ENCODE peak calls at places on chromosomes 3 and 15, in ten cellular contexts. V is GM13977, Q is B cell, E is nephron progenitor cell, G is neural crest cell, M is breast epithelium, I is endothelial cell of umbilical vein, K is pancreas, F is GM10248, P is foreskin fibroblast. N is an unnamed sample.

GRCh38 chr3:82145742-82146141 is 384.3 kb upstream of the GBE1 start:
- DNase-seq in V (no peak), Q (no peak), E (no peak), G (no peak), M (no peak), I (no peak), K (no peak), F (no peak), P (no peak), N (no peak)

GRCh38 chr3:49930922-49931321 is 1.3 kb upstream of the MON1A start:
- DNase-seq in V (no peak), Q (no peak), E (peak), G (no peak), M (no peak), I (no peak), K (no peak), F (no peak), P (peak), N (no peak)

GRCh38 chr3:168865022-168865551 is 769.4 kb upstream of the GOLIM4 start:
- DNase-seq in V (peak), Q (peak), E (peak), G (peak), M (no peak), I (peak), K (no peak), F (peak), P (peak), N (no peak)

GRCh38 chr15:65639509-65639908 is 17.8 kb downstream of the SLC24A1 start:
- DNase-seq in V (no peak), Q (no peak), E (no peak), G (no peak), M (no peak), I (no peak), K (no peak), F (no peak), P (no peak), N (no peak)

GRCh38 chr3:69999191-70000027 is at the start of gene SAMMSON:
- DNase-seq in V (no peak), Q (no peak), E (no peak), G (no peak), M (peak), I (no peak), K (no peak), F (no peak), P (peak), N (no peak)

GRCh38 chr3:189049458-189050231 is 122.1 kb upstream of the TPRG1 start:
- DNase-seq in V (no peak), Q (no peak), E (no peak), G (no peak), M (no peak), I (no peak), K (no peak), F (no peak), P (no peak), N (no peak)

GRCh38 chr3:5739949-5740348 is 552.4 kb downstream of the EDEM1 start:
- DNase-seq in V (no peak), Q (no peak), E (no peak), G (no peak), M (no peak), I (no peak), K (no peak), F (no peak), P (no peak), N (no peak)

GRCh38 chr15:51024735-51025453 is 69.8 kb downstream of the TNFAIP8L3 start:
- DNase-seq in V (no peak), Q (no peak), E (no peak), G (no peak), M (no peak), I (no peak), K (no peak), F (no peak), P (peak), N (no peak)

GRCh38 chr3:141083226-141083625 is 32.1 kb downstream of the SPSB4 start:
- DNase-seq in V (no peak), Q (no peak), E (no peak), G (no peak), M (no peak), I (no peak), K (peak), F (no peak), P (no peak), N (no peak)

GRCh38 chr15:65246026-65246714 is 34.9 kb upstream of the CILP start:
- DNase-seq in V (no peak), Q (no peak), E (no peak), G (no peak), M (no peak), I (no peak), K (no peak), F (no peak), P (no peak), N (no peak)

GRCh38 chr15:68278345-68279217 is 1.0 kb downstream of the FEM1B start:
- DNase-seq in V (no peak), Q (peak), E (no peak), G (peak), M (peak), I (peak), K (no peak), F (no peak), P (peak), N (no peak)

GRCh38 chr3:183317886-183318845 is 65.1 kb downstream of the B3GNT5 start:
- DNase-seq in V (no peak), Q (no peak), E (no peak), G (no peak), M (no peak), I (no peak), K (no peak), F (no peak), P (peak), N (no peak)

GRCh38 chr3:567488-568173 is 371.1 kb downstream of the CHL1 start:
- DNase-seq in V (no peak), Q (no peak), E (no peak), G (no peak), M (no peak), I (no peak), K (no peak), F (no peak), P (no peak), N (no peak)
- TF ChIP-seq CTCF in V (no peak), Q (no peak), E (no peak), G (no peak), M (no peak), I (no peak), K (no peak), F (no peak), P (no peak), N (no peak)

DNA sequence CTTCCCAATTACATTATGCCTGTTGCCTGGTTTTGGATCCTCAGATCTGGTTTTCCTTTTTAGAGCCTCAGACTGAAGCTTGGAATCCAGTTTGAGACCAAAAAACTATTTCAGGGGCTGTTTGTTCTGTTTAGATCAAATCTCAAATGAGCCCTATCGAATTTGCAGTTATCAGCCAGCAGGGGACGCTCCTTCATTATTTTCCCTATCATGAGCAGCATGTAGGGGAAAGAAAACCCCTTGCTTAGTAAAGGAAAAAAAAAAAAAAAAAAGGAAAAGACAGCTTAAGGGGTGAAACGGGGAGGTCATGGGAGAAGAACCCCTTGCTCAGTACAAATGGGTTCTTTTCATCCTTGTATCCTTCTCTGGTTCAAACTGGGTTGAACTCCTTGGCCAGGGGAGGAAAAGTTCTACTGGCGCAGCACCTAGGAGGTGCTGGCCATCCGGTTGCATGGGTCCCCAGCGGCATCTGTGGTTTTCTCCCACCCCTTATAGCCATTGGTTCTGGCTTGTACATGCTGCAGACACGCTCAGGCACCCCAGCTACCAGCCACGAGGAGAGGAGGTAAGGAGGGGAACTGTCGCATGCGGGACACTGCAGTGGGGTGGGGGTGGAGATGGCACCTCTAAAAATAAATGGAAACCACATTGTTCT is 1375.1 kb upstream of the ALCAM start:
- DNase-seq in V (no peak), Q (peak), E (peak), G (no peak), M (no peak), I (peak), K (no peak), F (no peak), P (no peak), N (no peak)
- TF ChIP-seq CTCF in V (peak), Q (no peak), E (peak), G (peak), M (no peak), I (peak), K (no peak), F (peak), P (no peak), N (no peak)

GRCh38 chr3:196938124-196938523 is 4.2 kb downstream of the NCBP2 start:
- DNase-seq in V (no peak), Q (no peak), E (no peak), G (no peak), M (no peak), I (no peak), K (no peak), F (no peak), P (peak), N (no peak)

GRCh38 chr3:196942915-196943277 is 568 bp upstream of the NCBP2 start:
- DNase-seq in V (peak), Q (no peak), E (peak), G (no peak), M (no peak), I (no peak), K (peak), F (no peak), P (peak), N (no peak)

GRCh38 chr3:196941846-196942225 is 492 bp downstream of the NCBP2 start:
- DNase-seq in V (peak), Q (peak), E (peak), G (peak), M (no peak), I (no peak), K (peak), F (peak), P (peak), N (no peak)

GRCh38 chr3:196947136-196947859 is 5.0 kb upstream of the NCBP2 start:
- DNase-seq in V (peak), Q (no peak), E (no peak), G (no peak), M (no peak), I (no peak), K (no peak), F (no peak), P (no peak), N (no peak)

GRCh38 chr3:196942226-196942914 is at the start of gene NCBP2:
- DNase-seq in V (peak), Q (peak), E (peak), G (peak), M (peak), I (peak), K (peak), F (peak), P (peak), N (peak)
- TF ChIP-seq CTCF in V (peak), Q (peak), E (peak), G (peak), M (peak), I (peak), K (peak), F (peak), P (peak), N (peak)

GRCh38 chr3:57949779-57950618 is 58.2 kb upstream of the FLNB start:
- DNase-seq in V (no peak), Q (no peak), E (no peak), G (no peak), M (no peak), I (peak), K (peak), F (no peak), P (peak), N (peak)
- TF ChIP-seq CTCF in V (no peak), Q (no peak), E (no peak), G (no peak), M (peak), I (peak), K (peak), F (no peak), P (peak), N (peak)

GRCh38 chr3:45909542-45909941 is 23.2 kb downstream of the CCR9 start:
- DNase-seq in V (no peak), Q (no peak), E (no peak), G (no peak), M (no peak), I (no peak), K (peak), F (no peak), P (no peak), N (no peak)

GRCh38 chr3:45905755-45906154 is 19.4 kb downstream of the CCR9 start:
- DNase-seq in V (no peak), Q (no peak), E (no peak), G (no peak), M (no peak), I (no peak), K (no peak), F (no peak), P (no peak), N (no peak)

GRCh38 chr3:45906681-45907220 is 20.4 kb downstream of the CCR9 start:
- DNase-seq in V (no peak), Q (no peak), E (peak), G (no peak), M (no peak), I (peak), K (no peak), F (no peak), P (peak), N (no peak)

GRCh38 chr3:45908761-45909160 is 22.4 kb downstream of the CCR9 start:
- DNase-seq in V (no peak), Q (no peak), E (no peak), G (no peak), M (no peak), I (no peak), K (no peak), F (no peak), P (no peak), N (no peak)

DNA sequence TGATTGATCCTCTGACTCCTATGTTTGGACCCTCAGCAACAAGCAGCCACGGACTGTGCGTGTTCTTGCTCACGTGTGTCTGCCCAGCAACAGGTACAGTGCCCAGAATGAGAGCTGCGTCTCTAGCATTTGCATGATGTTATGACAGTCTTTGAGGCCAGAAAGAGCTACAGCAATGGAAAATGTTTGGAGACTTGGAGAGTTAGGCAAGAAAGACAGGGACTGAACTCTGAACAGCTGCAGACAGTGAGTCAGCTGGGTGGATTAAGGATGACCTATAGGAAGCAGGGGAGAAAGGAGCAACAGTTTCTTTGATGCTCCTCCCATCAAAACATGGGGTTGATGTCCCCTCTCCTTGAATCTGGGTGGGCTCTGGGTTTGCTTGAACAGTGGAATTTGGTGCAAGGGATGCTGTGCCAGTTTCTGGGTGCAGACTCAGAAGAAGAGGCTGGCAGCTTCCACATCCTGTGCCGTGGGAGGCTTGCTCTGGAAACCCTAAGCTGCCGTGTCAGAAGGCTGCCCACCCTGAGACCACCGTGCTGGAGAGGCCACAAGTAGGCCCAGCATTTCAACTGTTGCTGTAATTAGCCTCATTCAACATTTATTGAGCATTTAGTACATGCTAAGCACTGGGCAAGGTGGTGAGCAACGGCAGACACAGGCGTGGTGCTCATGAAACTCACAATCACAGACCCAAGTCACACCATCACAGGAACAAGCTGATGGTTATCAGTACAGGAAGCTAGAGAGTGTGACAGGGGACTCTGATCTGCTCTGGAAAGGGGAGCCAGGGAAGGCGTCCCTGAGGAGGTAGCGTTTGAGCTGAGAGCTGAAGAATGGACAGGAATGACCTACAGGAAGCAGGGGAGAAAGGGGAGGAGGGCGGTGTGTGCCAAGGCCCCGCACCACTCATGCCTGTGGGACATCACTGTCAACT is 21.7 kb downstream of the CCR9 start:
- DNase-seq in V (no peak), Q (no peak), E (no peak), G (no peak), M (no peak), I (no peak), K (peak), F (no peak), P (peak), N (no peak)
- TF ChIP-seq CTCF in V (no peak), Q (no peak), E (no peak), G (no peak), M (no peak), I (no peak), K (no peak), F (no peak), P (no peak), N (no peak)

DNA sequence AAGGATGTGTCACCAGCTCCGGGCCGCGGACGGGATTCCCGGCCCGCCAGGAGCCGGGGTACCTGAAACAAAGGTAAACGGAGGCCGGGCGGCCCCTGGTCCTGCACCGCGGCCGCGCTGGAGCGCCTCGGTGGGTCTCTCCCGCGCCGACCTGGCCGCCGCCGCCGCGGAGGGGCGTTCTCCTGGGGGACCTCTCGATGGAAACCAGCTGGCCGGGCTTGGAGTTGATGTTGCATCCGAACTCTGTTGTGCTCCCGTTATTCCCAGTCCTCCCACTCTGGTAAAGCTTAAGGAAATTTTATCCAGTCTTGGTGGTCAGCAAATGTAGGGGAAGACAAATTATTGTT is 794 bp downstream of the PPP2R3A start:
- DNase-seq in V (no peak), Q (no peak), E (peak), G (peak), M (no peak), I (no peak), K (peak), F (no peak), P (no peak), N (no peak)
- TF ChIP-seq CTCF in V (no peak), Q (no peak), E (no peak), G (no peak), M (no peak), I (no peak), K (no peak), F (no peak), P (no peak), N (no peak)

DNA sequence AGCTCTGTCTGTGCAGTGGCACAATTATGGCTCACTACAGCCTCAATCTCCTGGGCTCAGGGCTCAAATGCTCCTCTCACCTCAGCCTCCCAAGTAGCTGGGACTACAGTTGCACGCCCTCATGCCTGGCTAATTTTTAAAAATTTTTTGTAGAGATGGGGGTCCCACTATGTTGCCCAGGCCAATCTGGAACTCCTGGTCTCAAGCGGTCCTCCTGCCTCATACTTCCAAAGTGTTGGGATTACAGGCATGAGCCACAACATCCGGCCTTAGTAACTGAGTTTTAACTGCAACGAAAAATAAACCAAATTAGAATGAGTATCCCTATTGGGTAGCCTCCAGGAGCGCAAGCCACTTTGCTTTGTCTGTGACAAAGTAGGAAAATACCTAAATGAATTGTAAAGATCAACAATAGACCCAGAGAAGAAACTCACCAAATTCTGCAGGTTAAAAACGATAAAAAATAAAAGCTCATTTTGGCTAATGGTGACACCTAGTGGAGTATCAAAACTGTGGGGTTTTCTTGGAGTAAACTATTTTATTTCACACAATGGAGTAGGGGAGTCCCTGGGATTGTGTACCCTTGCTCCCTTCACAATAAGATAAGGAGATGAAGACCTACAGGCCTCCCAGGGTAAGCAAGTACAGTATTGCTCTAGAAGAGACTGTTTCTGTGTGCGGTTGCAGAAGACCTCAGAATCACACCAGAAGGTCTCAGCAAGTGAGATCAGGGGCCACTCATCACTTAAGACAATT is 21.0 kb upstream of the CA12 start:
- DNase-seq in V (peak), Q (peak), E (no peak), G (no peak), M (no peak), I (peak), K (no peak), F (peak), P (peak), N (no peak)
- TF ChIP-seq CTCF in V (peak), Q (peak), E (peak), G (peak), M (peak), I (peak), K (peak), F (peak), P (peak), N (peak)

GRCh38 chr3:171018151-171018935 is 8.2 kb downstream of the SLC2A2 start:
- DNase-seq in V (no peak), Q (no peak), E (peak), G (peak), M (no peak), I (no peak), K (no peak), F (no peak), P (peak), N (no peak)
- TF ChIP-seq CTCF in V (peak), Q (no peak), E (peak), G (peak), M (no peak), I (no peak), K (peak), F (no peak), P (peak), N (no peak)

DNA sequence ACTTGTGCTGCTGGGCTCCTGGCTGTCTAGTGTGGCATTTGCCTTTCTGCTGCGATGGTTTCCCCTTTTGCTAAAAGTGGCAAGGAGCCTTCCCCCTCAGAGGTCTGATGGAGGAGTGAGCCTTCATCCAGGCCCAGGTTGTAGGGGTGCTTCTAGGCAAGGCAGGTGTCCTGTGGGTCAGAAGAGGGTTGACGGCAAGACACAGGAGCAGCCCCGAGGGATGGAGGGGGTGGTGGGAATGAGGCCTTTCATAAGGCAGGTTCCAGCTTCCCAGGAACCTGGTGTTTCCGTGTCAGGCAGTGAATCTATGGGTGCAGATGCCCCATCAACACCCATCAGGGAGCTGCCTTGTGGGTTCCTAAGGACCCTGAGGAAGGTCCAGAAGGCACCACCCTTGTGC is 63.0 kb upstream of the TAMM41 start:
- DNase-seq in V (no peak), Q (no peak), E (no peak), G (no peak), M (no peak), I (no peak), K (no peak), F (no peak), P (no peak), N (no peak)
- TF ChIP-seq CTCF in V (no peak), Q (no peak), E (no peak), G (no peak), M (no peak), I (no peak), K (no peak), F (no peak), P (no peak), N (no peak)